ENCODE peak calls at places on chromosomes 6 and 20, in five cellular contexts. One of them, this sample, is unnamed.

GRCh38 chr6:13454286-13455221 is 32.8 kb downstream of the GFOD1 start:
- DNase-seq in HCT116: no peak
- DNase-seq in H1: no peak
- DNase-seq in HepG2: no peak
- DNase-seq in esophagus squamous epithelium: no peak
- DNase-seq in this sample: peak; percentile 51

GRCh38 chr6:17059022-17059421 is 42.8 kb upstream of the STMND1 start:
- DNase-seq in HCT116: no peak
- DNase-seq in esophagus squamous epithelium: no peak
- DNase-seq in HepG2: no peak
- DNase-seq in H1: no peak
- DNase-seq in this sample: no peak

GRCh38 chr20:1588166-1588868 is 30.8 kb upstream of the SIRPD start:
- DNase-seq in HCT116: no peak
- DNase-seq in HepG2: no peak
- DNase-seq in esophagus squamous epithelium: no peak
- DNase-seq in H1: no peak
- DNase-seq in this sample: no peak

GRCh38 chr6:152124432-152125074 is 317.1 kb downstream of the ESR1 start:
- DNase-seq in esophagus squamous epithelium: no peak
- DNase-seq in HepG2: peak; percentile 54
- DNase-seq in HCT116: peak; percentile 56
- DNase-seq in H1: no peak
- DNase-seq in this sample: no peak

GRCh38 chr6:32153252-32153834 is 598 bp upstream of the PPT2 start:
- DNase-seq in HCT116: no peak
- DNase-seq in H1: no peak
- DNase-seq in HepG2: peak; percentile 48
- DNase-seq in esophagus squamous epithelium: no peak
- DNase-seq in this sample: no peak

GRCh38 chr6:7624781-7625710 is 35.0 kb downstream of the SNRNP48 start:
- DNase-seq in HepG2: no peak
- DNase-seq in HCT116: no peak
- DNase-seq in H1: no peak
- DNase-seq in esophagus squamous epithelium: no peak
- DNase-seq in this sample: no peak

GRCh38 chr6:111957623-111958315 is 84.5 kb upstream of the FYN start:
- DNase-seq in HCT116: peak; percentile 13
- DNase-seq in H1: peak; percentile 31
- DNase-seq in HepG2: no peak
- DNase-seq in esophagus squamous epithelium: no peak
- DNase-seq in this sample: no peak

GRCh38 chr20:44584103-44584690 is 1.8 kb downstream of the PKIG start:
- DNase-seq in HCT116: no peak
- DNase-seq in HepG2: no peak
- DNase-seq in esophagus squamous epithelium: no peak
- DNase-seq in H1: no peak
- DNase-seq in this sample: no peak

GRCh38 chr6:139364302-139364981 is 10.0 kb downstream of the CITED2 start:
- DNase-seq in HCT116: no peak
- DNase-seq in H1: no peak
- DNase-seq in esophagus squamous epithelium: no peak
- DNase-seq in HepG2: no peak
- DNase-seq in this sample: no peak

GRCh38 chr6:132919476-132919875 is 105.1 kb downstream of the RPS12 start:
- DNase-seq in esophagus squamous epithelium: no peak
- DNase-seq in H1: no peak
- DNase-seq in HCT116: no peak
- DNase-seq in HepG2: no peak
- DNase-seq in this sample: peak; percentile 60

GRCh38 chr6:155635416-155635815 is 179.8 kb upstream of the NOX3 start:
- DNase-seq in esophagus squamous epithelium: no peak
- DNase-seq in H1: no peak
- DNase-seq in HCT116: no peak
- DNase-seq in HepG2: no peak
- DNase-seq in this sample: no peak

GRCh38 chr6:167424060-167424673 is 99.3 kb downstream of the TTLL2 start:
- DNase-seq in H1: no peak
- DNase-seq in HCT116: no peak
- DNase-seq in HepG2: peak; percentile 85
- DNase-seq in esophagus squamous epithelium: no peak
- DNase-seq in this sample: no peak

GRCh38 chr6:138410972-138411667 is 7.1 kb downstream of the HEBP2 start:
- DNase-seq in H1: no peak
- DNase-seq in HCT116: peak; percentile 16
- DNase-seq in esophagus squamous epithelium: no peak
- DNase-seq in HepG2: no peak
- DNase-seq in this sample: no peak

GRCh38 chr20:25273046-25273445 is 25.2 kb downstream of the PYGB start:
- DNase-seq in HepG2: no peak
- DNase-seq in esophagus squamous epithelium: no peak
- DNase-seq in HCT116: no peak
- DNase-seq in H1: no peak
- DNase-seq in this sample: no peak

GRCh38 chr20:31948008-31948407 is 3.8 kb downstream of the PDRG1 start:
- DNase-seq in HepG2: no peak
- DNase-seq in HCT116: no peak
- DNase-seq in H1: no peak
- DNase-seq in esophagus squamous epithelium: no peak
- DNase-seq in this sample: no peak

GRCh38 chr6:29563435-29563834 is 3.9 kb upstream of the UBD start:
- DNase-seq in HCT116: no peak
- DNase-seq in HepG2: no peak
- DNase-seq in esophagus squamous epithelium: no peak
- DNase-seq in H1: no peak
- DNase-seq in this sample: no peak

GRCh38 chr20:63223121-63223825 is 7.3 kb upstream of the YTHDF1 start:
- DNase-seq in HepG2: peak; percentile 73
- DNase-seq in H1: no peak
- DNase-seq in HCT116: no peak
- DNase-seq in esophagus squamous epithelium: no peak
- DNase-seq in this sample: no peak

GRCh38 chr20:24619212-24619611 is 149.8 kb downstream of the SYNDIG1 start:
- DNase-seq in esophagus squamous epithelium: no peak
- DNase-seq in HepG2: no peak
- DNase-seq in H1: no peak
- DNase-seq in HCT116: no peak
- DNase-seq in this sample: no peak

GRCh38 chr6:36717871-36718540 is 20.4 kb downstream of the RAB44 start:
- DNase-seq in HCT116: no peak
- DNase-seq in HepG2: no peak
- DNase-seq in H1: no peak
- DNase-seq in esophagus squamous epithelium: no peak
- DNase-seq in this sample: no peak

GRCh38 chr20:10369723-10370090 is 64.3 kb downstream of the MKKS start:
- DNase-seq in esophagus squamous epithelium: no peak
- DNase-seq in H1: no peak
- DNase-seq in HCT116: no peak
- DNase-seq in HepG2: no peak
- DNase-seq in this sample: no peak

GRCh38 chr20:1820137-1821074 is 74.8 kb upstream of the SIRPA start:
- DNase-seq in HCT116: no peak
- DNase-seq in esophagus squamous epithelium: no peak
- DNase-seq in H1: no peak
- DNase-seq in HepG2: no peak
- DNase-seq in this sample: no peak

GRCh38 chr6:12129523-12129922 is 117.4 kb downstream of the HIVEP1 start:
- DNase-seq in HepG2: no peak
- DNase-seq in esophagus squamous epithelium: no peak
- DNase-seq in H1: no peak
- DNase-seq in HCT116: no peak
- DNase-seq in this sample: no peak

GRCh38 chr20:63750807-63751470 is 11.4 kb downstream of the SLC2A4RG start:
- DNase-seq in H1: no peak
- DNase-seq in HepG2: no peak
- DNase-seq in HCT116: no peak
- DNase-seq in esophagus squamous epithelium: no peak
- DNase-seq in this sample: no peak

GRCh38 chr6:132084811-132085509 is 133.8 kb upstream of the CCN2 start:
- DNase-seq in esophagus squamous epithelium: no peak
- DNase-seq in H1: no peak
- DNase-seq in HepG2: no peak
- DNase-seq in HCT116: no peak
- DNase-seq in this sample: no peak

GRCh38 chr20:16926626-16927025 is 178.5 kb downstream of the OTOR start:
- DNase-seq in HepG2: no peak
- DNase-seq in H1: no peak
- DNase-seq in esophagus squamous epithelium: no peak
- DNase-seq in HCT116: no peak
- DNase-seq in this sample: no peak

GRCh38 chr6:139522471-139523220 is 148.2 kb upstream of the CITED2 start:
- DNase-seq in HepG2: no peak
- DNase-seq in H1: no peak
- DNase-seq in esophagus squamous epithelium: no peak
- DNase-seq in HCT116: no peak
- DNase-seq in this sample: no peak

GRCh38 chr6:126376682-126377081 is 36.8 kb downstream of the CENPW start:
- DNase-seq in HCT116: no peak
- DNase-seq in HepG2: no peak
- DNase-seq in esophagus squamous epithelium: no peak
- DNase-seq in H1: no peak
- DNase-seq in this sample: no peak

GRCh38 chr20:15703171-15703911 is 869.9 kb downstream of the KIF16B start:
- DNase-seq in esophagus squamous epithelium: no peak
- DNase-seq in HCT116: no peak
- DNase-seq in H1: no peak
- DNase-seq in HepG2: peak; percentile 14
- DNase-seq in this sample: no peak

GRCh38 chr20:19256085-19256484 is 43.6 kb downstream of the SLC24A3 start:
- DNase-seq in HCT116: no peak
- DNase-seq in H1: no peak
- DNase-seq in HepG2: no peak
- DNase-seq in esophagus squamous epithelium: no peak
- DNase-seq in this sample: no peak

GRCh38 chr20:19257201-19257600 is 44.8 kb downstream of the SLC24A3 start:
- DNase-seq in HepG2: no peak
- DNase-seq in HCT116: no peak
- DNase-seq in esophagus squamous epithelium: no peak
- DNase-seq in H1: no peak
- DNase-seq in this sample: no peak

GRCh38 chr20:19253316-19253715 is 40.9 kb downstream of the SLC24A3 start:
- DNase-seq in esophagus squamous epithelium: no peak
- DNase-seq in HepG2: no peak
- DNase-seq in HCT116: no peak
- DNase-seq in H1: no peak
- DNase-seq in this sample: no peak

GRCh38 chr20:19254086-19254821 is 41.8 kb downstream of the SLC24A3 start:
- DNase-seq in esophagus squamous epithelium: no peak
- DNase-seq in HepG2: no peak
- DNase-seq in HCT116: no peak
- DNase-seq in H1: no peak
- DNase-seq in this sample: no peak

GRCh38 chr20:19254956-19255355 is 42.5 kb downstream of the SLC24A3 start:
- DNase-seq in H1: no peak
- DNase-seq in HepG2: no peak
- DNase-seq in esophagus squamous epithelium: no peak
- DNase-seq in HCT116: no peak
- DNase-seq in this sample: no peak
- TF ChIP-seq POLR2A in H1: no peak
- TF ChIP-seq POLR2A in HepG2: no peak
- TF ChIP-seq POLR2A in esophagus squamous epithelium: no peak
- TF ChIP-seq POLR2A in HCT116: no peak
- TF ChIP-seq POLR2A in this sample: no peak

GRCh38 chr6:42777126-42777822 is 4.6 kb upstream of the BICRAL start:
- DNase-seq in esophagus squamous epithelium: no peak
- DNase-seq in HCT116: no peak
- DNase-seq in H1: no peak
- DNase-seq in HepG2: peak; percentile 53
- DNase-seq in this sample: no peak
- H3K4me1 ChIP-seq in esophagus squamous epithelium: peaks cover 75% of the 10 kb centered on the region
- H3K4me1 ChIP-seq in HCT116: peaks cover 62% of the 10 kb centered on the region
- H3K4me1 ChIP-seq in H1: peaks cover 4% of the 10 kb centered on the region
- H3K4me1 ChIP-seq in HepG2: peaks cover 40% of the 10 kb centered on the region
- H3K4me1 ChIP-seq in this sample: peaks cover 42% of the 10 kb centered on the region

GRCh38 chr20:41317536-41318270 is at the start of gene ZHX3:
- DNase-seq in esophagus squamous epithelium: peak; percentile 54
- DNase-seq in H1: peak; percentile 91
- DNase-seq in HepG2: peak; percentile 96
- DNase-seq in HCT116: peak; percentile 85
- DNase-seq in this sample: peak; percentile 92
- TF ChIP-seq POLR2A in esophagus squamous epithelium: no peak
- TF ChIP-seq POLR2A in H1: no peak
- TF ChIP-seq POLR2A in HepG2: no peak
- TF ChIP-seq POLR2A in HCT116: no peak
- TF ChIP-seq POLR2A in this sample: peak; percentile 67

GRCh38 chr6:117547688-117548621 is 54.4 kb downstream of the GOPC start:
- DNase-seq in esophagus squamous epithelium: no peak
- DNase-seq in HCT116: no peak
- DNase-seq in H1: no peak
- DNase-seq in HepG2: no peak
- DNase-seq in this sample: peak; percentile 21
- H3K4me1 ChIP-seq in esophagus squamous epithelium: peaks cover 30% of the 10 kb centered on the region
- H3K4me1 ChIP-seq in HCT116: peaks cover 20% of the 10 kb centered on the region
- H3K4me1 ChIP-seq in H1: peaks cover 6% of the 10 kb centered on the region
- H3K4me1 ChIP-seq in HepG2: peaks cover 31% of the 10 kb centered on the region
- H3K4me1 ChIP-seq in this sample: no peaks in the 10 kb centered on the region

GRCh38 chr20:53738039-53738944 is 144.7 kb upstream of the ZNF217 start:
- DNase-seq in HepG2: peak; percentile 88
- DNase-seq in HCT116: no peak
- DNase-seq in H1: peak; percentile 49
- DNase-seq in esophagus squamous epithelium: no peak
- DNase-seq in this sample: peak; percentile 41
- TF ChIP-seq POLR2A in HepG2: peak; percentile 58
- TF ChIP-seq POLR2A in HCT116: no peak
- TF ChIP-seq POLR2A in H1: no peak
- TF ChIP-seq POLR2A in esophagus squamous epithelium: no peak
- TF ChIP-seq POLR2A in this sample: no peak

DNA sequence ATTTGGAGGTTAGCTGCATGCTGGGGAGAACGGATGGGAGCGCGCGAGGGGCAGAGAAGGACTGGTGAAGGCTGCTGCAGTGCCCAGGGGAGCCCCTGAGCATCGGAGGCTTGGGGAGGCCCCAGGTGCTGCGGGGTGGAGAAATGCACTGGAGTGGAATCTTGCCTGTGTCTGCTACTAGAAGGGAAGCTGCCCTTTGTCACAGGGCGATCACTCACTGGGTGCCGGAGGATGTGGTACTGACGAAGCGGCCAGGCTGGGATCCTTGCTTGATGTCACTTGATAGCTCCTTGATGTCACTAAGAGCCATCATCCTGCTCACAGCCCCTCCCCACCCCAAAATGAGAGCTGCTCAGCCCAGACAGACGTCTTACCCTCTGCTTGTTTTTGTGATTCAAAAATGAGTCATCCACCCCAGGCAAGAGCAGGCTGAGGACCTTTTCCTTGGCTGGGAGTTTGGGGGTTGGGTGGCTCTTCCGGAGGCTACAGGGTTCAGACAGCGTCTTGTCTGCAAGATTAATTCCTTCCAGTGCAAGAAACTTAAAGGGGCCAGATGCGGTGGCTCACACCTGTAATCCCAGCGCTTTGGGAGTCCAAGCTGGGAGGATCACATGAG is 62.6 kb upstream of the PMEPA1 start:
- DNase-seq in HCT116: no peak
- DNase-seq in HepG2: no peak
- DNase-seq in H1: peak; percentile 53
- DNase-seq in esophagus squamous epithelium: no peak
- DNase-seq in this sample: no peak
- H3K4me1 ChIP-seq in HCT116: peaks cover 10% of the 10 kb centered on the region
- H3K4me1 ChIP-seq in HepG2: no peaks in the 10 kb centered on the region
- H3K4me1 ChIP-seq in H1: no peaks in the 10 kb centered on the region
- H3K4me1 ChIP-seq in esophagus squamous epithelium: peaks cover 9% of the 10 kb centered on the region
- H3K4me1 ChIP-seq in this sample: no peaks in the 10 kb centered on the region

GRCh38 chr20:266604-267562 is 9.4 kb downstream of the DEFB132 start:
- DNase-seq in HCT116: peak; percentile 65
- DNase-seq in HepG2: peak; percentile 92
- DNase-seq in H1: peak; percentile 84
- DNase-seq in esophagus squamous epithelium: peak; percentile 24
- DNase-seq in this sample: peak; percentile 89
- TF ChIP-seq POLR2A in HCT116: no peak
- TF ChIP-seq POLR2A in HepG2: peak; percentile 79
- TF ChIP-seq POLR2A in H1: no peak
- TF ChIP-seq POLR2A in esophagus squamous epithelium: no peak
- TF ChIP-seq POLR2A in this sample: no peak